ENCODE peak calls at places on chromosome 18, in seven cellular contexts. C is naive thymus-derived CD4-positive, alpha-beta T cell; F is lower lobe of right lung; K is psoas muscle; B is A549; L is CD8-positive, alpha-beta memory T cell; N is body of pancreas. I is an unnamed sample. For H3K4me1, the result is how much of the 10 kb centered on the place peaks cover.

GRCh38 chr18:22330508-22330907 is 87.2 kb downstream of the CTAGE1 start:
- DNase-seq in C (no peak), F (no peak), K (no peak), B (no peak), L (no peak), N (no peak), I (no peak)

GRCh38 chr18:7490104-7490503 is 77.0 kb upstream of the PTPRM start:
- DNase-seq in C (no peak), F (no peak), K (no peak), B (no peak), L (no peak), N (no peak), I (no peak)

GRCh38 chr18:61892683-61893303 is at the start of gene RNF152:
- DNase-seq in C (peak), F (no peak), K (peak), B (no peak), L (peak), N (peak), I (peak)

GRCh38 chr18:52979888-52980287 is 639.9 kb downstream of the DCC start:
- DNase-seq in C (no peak), F (no peak), K (no peak), B (no peak), L (no peak), N (no peak), I (no peak)

GRCh38 chr18:10481831-10482230 is 27.4 kb downstream of the APCDD1 start:
- DNase-seq in C (no peak), F (no peak), K (no peak), B (no peak), L (no peak), N (no peak), I (no peak)

GRCh38 chr18:9516437-9517064 is 41.2 kb downstream of the RALBP1 start:
- DNase-seq in C (peak), F (no peak), K (no peak), B (peak), L (peak), N (no peak), I (no peak)

GRCh38 chr18:59057969-59058368 is 81.7 kb upstream of the SEC11C start:
- DNase-seq in C (no peak), F (no peak), K (no peak), B (no peak), L (no peak), N (no peak), I (no peak)

GRCh38 chr18:39770399-39770798 is 2184.6 kb upstream of the PIK3C3 start:
- DNase-seq in C (no peak), F (no peak), K (no peak), B (no peak), L (no peak), N (no peak), I (no peak)

GRCh38 chr18:63676526-63676925 is 14.8 kb upstream of the SERPINB3 start:
- DNase-seq in C (no peak), F (no peak), K (no peak), B (peak), L (no peak), N (no peak), I (no peak)

GRCh38 chr18:3652380-3653262 is 202.6 kb downstream of the TGIF1 start:
- DNase-seq in C (no peak), F (no peak), K (peak), B (peak), L (no peak), N (no peak), I (no peak)

GRCh38 chr18:74868461-74868860 is 270.8 kb downstream of the ZNF407 start:
- DNase-seq in C (no peak), F (no peak), K (no peak), B (no peak), L (no peak), N (no peak), I (no peak)

GRCh38 chr18:45066868-45067267 is 386.2 kb downstream of the SETBP1 start:
- DNase-seq in C (no peak), F (no peak), K (no peak), B (no peak), L (no peak), N (no peak), I (no peak)

GRCh38 chr18:24735504-24736243 is 275.2 kb downstream of the HRH4 start:
- DNase-seq in C (no peak), F (no peak), K (no peak), B (no peak), L (no peak), N (no peak), I (no peak)

GRCh38 chr18:1408331-1408835 is 503.7 kb downstream of the ADCYAP1 start:
- DNase-seq in C (no peak), F (no peak), K (no peak), B (no peak), L (no peak), N (no peak), I (no peak)

GRCh38 chr18:75639468-75639831 is 211.9 kb upstream of the SMIM21 start:
- DNase-seq in C (no peak), F (no peak), K (no peak), B (no peak), L (no peak), N (no peak), I (no peak)

GRCh38 chr18:58805482-58806187 is 59.0 kb upstream of the ZNF532 start:
- DNase-seq in C (no peak), F (no peak), K (no peak), B (no peak), L (no peak), N (no peak), I (no peak)

GRCh38 chr18:67425724-67426123 is 90.8 kb downstream of the DSEL start:
- DNase-seq in C (no peak), F (no peak), K (no peak), B (peak), L (no peak), N (no peak), I (no peak)

GRCh38 chr18:12236141-12236540 is 18.0 kb upstream of the CIDEA start:
- DNase-seq in C (no peak), F (no peak), K (no peak), B (no peak), L (no peak), N (no peak), I (no peak)
- H3K4me1 ChIP-seq in C (under half), F (under half), K (under half), B (under half), L (under half), N (under half), I (under half)

GRCh38 chr18:5964596-5964995 is 69.3 kb upstream of the TMEM200C start:
- DNase-seq in C (no peak), F (no peak), K (no peak), B (no peak), L (no peak), N (no peak), I (no peak)

GRCh38 chr18:5967007-5967406 is 71.7 kb upstream of the TMEM200C start:
- DNase-seq in C (no peak), F (no peak), K (no peak), B (no peak), L (no peak), N (no peak), I (no peak)

GRCh38 chr18:5967666-5968065 is 72.3 kb upstream of the TMEM200C start:
- DNase-seq in C (no peak), F (no peak), K (no peak), B (no peak), L (no peak), N (no peak), I (no peak)

GRCh38 chr18:5964996-5965395 is 69.7 kb upstream of the TMEM200C start:
- DNase-seq in C (peak), F (no peak), K (no peak), B (no peak), L (peak), N (no peak), I (no peak)

DNA sequence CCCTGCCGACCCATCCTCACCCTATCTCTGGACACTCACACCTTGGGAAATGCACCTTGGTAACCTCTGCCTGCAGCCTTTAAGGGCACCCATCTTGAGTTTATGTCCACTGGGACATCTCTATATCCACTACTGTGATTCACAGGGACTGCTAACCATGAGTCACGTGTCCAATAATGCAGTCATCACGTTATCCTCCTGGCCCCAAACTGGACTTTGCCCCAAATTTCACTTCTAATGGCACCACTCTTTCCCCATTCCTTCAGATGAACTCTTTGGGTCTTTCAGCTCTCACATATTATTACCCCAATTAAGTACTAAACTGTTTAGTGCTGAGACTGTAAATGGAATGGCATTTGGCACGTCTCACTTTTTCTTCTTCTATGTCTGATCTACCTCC is 71.2 kb upstream of the TMEM200C start:
- DNase-seq in C (no peak), F (no peak), K (no peak), B (no peak), L (no peak), N (no peak), I (no peak)
- H3K4me3 ChIP-seq in C (no peak), F (no peak), K (no peak), B (no peak), L (no peak), N (no peak), I (no peak)

GRCh38 chr18:26454616-26455015 is 93.7 kb downstream of the KCTD1 start:
- DNase-seq in C (no peak), F (no peak), K (no peak), B (no peak), L (no peak), N (no peak), I (no peak)

GRCh38 chr18:26455639-26456038 is 92.7 kb downstream of the KCTD1 start:
- DNase-seq in C (no peak), F (no peak), K (no peak), B (no peak), L (no peak), N (no peak), I (no peak)

GRCh38 chr18:26457195-26457594 is 91.2 kb downstream of the KCTD1 start:
- DNase-seq in C (no peak), F (no peak), K (no peak), B (no peak), L (no peak), N (no peak), I (no peak)

GRCh38 chr18:26457611-26458350 is 90.6 kb downstream of the KCTD1 start:
- DNase-seq in C (no peak), F (no peak), K (no peak), B (no peak), L (no peak), N (no peak), I (no peak)

DNA sequence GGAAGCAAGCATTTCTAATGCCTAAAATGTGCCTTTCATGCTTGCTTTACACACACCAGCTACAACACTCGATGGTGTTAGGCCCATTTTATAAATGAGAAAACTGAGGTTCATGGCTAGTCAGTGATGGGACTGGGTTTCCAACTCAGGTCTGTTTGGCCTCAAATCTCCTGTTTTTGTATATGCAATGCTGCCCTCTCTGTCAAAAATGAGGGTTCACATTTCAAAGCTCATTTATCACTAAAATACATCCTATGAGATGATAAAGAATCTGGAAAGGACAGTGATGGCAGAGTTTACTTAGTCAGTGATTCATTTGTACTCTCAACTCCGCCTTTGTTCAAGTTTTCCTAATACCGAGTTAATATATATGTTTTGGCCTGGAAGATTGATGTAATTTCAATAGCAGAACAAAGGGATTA is 92.3 kb downstream of the KCTD1 start:
- DNase-seq in C (no peak), F (no peak), K (no peak), B (peak), L (no peak), N (no peak), I (no peak)
- H3K4me1 ChIP-seq in C (under half), F (under half), K (under half), B (half or more), L (under half), N (under half), I (under half)

GRCh38 chr18:12373771-12374116 is 3.3 kb downstream of the AFG3L2 start:
- DNase-seq in C (no peak), F (no peak), K (no peak), B (no peak), L (no peak), N (no peak), I (no peak)

GRCh38 chr18:12377556-12378553 is 828 bp upstream of the AFG3L2 start:
- DNase-seq in C (no peak), F (no peak), K (no peak), B (no peak), L (no peak), N (no peak), I (no peak)

GRCh38 chr18:12376034-12376717 is 851 bp downstream of the AFG3L2 start:
- DNase-seq in C (peak), F (peak), K (peak), B (peak), L (no peak), N (peak), I (no peak)

GRCh38 chr18:12374398-12374797 is 2.6 kb downstream of the AFG3L2 start:
- DNase-seq in C (no peak), F (no peak), K (no peak), B (no peak), L (no peak), N (no peak), I (no peak)

GRCh38 chr18:12376718-12377555 is at the start of gene AFG3L2:
- DNase-seq in C (peak), F (peak), K (peak), B (peak), L (peak), N (peak), I (peak)
- H3K4me3 ChIP-seq in C (peak), F (peak), K (peak), B (peak), L (peak), N (peak), I (peak)

GRCh38 chr18:47999801-48000248 is 69.4 kb upstream of the SMAD2 start:
- DNase-seq in C (no peak), F (no peak), K (no peak), B (no peak), L (no peak), N (no peak), I (no peak)
- H3K4me1 ChIP-seq in C (under half), F (under half), K (under half), B (under half), L (under half), N (under half), I (under half)

GRCh38 chr18:35029770-35030169 is 11.4 kb upstream of the MAPRE2 start:
- DNase-seq in C (peak), F (no peak), K (no peak), B (no peak), L (peak), N (no peak), I (no peak)

GRCh38 chr18:35032113-35032512 is 9.1 kb upstream of the MAPRE2 start:
- DNase-seq in C (no peak), F (no peak), K (no peak), B (no peak), L (no peak), N (no peak), I (no peak)

GRCh38 chr18:35028556-35028955 is 12.7 kb upstream of the MAPRE2 start:
- DNase-seq in C (no peak), F (no peak), K (no peak), B (no peak), L (no peak), N (no peak), I (no peak)

GRCh38 chr18:35029103-35029502 is 12.1 kb upstream of the MAPRE2 start:
- DNase-seq in C (no peak), F (peak), K (peak), B (no peak), L (no peak), N (no peak), I (no peak)

DNA sequence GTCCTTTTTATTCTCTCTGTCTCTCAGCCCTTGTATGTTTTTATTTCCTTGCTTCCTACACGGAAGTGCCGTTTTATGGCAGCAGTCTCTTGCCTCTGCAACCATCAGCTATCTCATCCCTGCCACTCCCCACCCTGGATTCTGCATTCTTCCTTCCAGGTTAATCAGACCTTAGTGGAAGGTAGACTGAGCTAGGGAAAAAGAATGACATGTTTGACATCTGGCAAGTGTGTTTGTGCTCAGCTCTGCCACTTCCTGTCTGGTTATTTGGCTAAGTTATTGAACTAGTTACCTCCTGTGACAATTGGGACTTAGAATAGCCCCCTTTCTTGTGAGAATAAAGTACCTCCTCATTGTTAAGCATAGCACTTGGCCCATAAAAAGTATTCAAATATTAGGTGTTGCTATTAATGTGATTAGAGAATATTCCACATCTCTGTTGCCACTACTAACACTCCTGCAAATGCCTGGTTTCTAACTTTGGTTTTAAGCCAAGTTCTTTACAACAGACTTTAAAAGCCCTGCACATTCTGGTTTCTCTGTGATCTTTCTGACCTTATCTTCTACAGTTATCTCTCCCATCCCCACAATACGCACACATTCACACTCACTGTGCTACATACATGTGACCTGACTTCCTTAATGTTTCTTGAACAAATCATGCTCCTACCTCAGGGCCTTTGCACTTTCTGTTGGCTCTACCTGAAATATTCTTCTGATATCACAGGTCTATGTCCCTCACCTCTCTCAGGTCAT is 10.8 kb upstream of the MAPRE2 start:
- DNase-seq in C (peak), F (no peak), K (no peak), B (no peak), L (peak), N (no peak), I (no peak)
- H3K4me3 ChIP-seq in C (peak), F (peak), K (peak), B (no peak), L (peak), N (no peak), I (peak)